ENCODE peak calls at places on chromosomes 4 and X, in seven cellular contexts. T, U, D, A, L, S and Y are unnamed samples.

GRCh38 chr4:88196523-88197185 is 38.2 kb upstream of the ABCG2 start:
- DNase-seq in T (no peak), U (no peak), D (no peak), A (no peak), L (no peak), S (no peak), Y (no peak)

GRCh38 chrX:38105216-38105725 is 98.9 kb downstream of the SYTL5 start:
- DNase-seq in T (no peak), U (no peak), D (no peak), A (no peak), L (no peak), S (no peak), Y (no peak)

GRCh38 chrX:30620980-30621716 is 32.1 kb upstream of the GK start:
- DNase-seq in T (no peak), U (peak), D (no peak), A (no peak), L (no peak), S (no peak), Y (no peak)

GRCh38 chrX:50211510-50211909 is 6.9 kb downstream of the CCNB3 start:
- DNase-seq in T (no peak), U (peak), D (no peak), A (peak), L (no peak), S (no peak), Y (no peak)

GRCh38 chrX:114905251-114905650 is 112.2 kb downstream of the IL13RA2 start:
- DNase-seq in T (no peak), U (no peak), D (no peak), A (no peak), L (no peak), S (no peak), Y (no peak)

GRCh38 chr4:36325916-36326315 is 44.5 kb downstream of the DTHD1 start:
- DNase-seq in T (no peak), U (no peak), D (no peak), A (no peak), L (no peak), S (no peak), Y (no peak)

GRCh38 chrX:47991263-47992092 is 12.3 kb downstream of the ZNF182 start:
- DNase-seq in T (no peak), U (no peak), D (no peak), A (no peak), L (no peak), S (no peak), Y (no peak)

GRCh38 chrX:3124041-3124440 is 82.8 kb downstream of the ARSF start:
- DNase-seq in T (no peak), U (no peak), D (no peak), A (no peak), L (no peak), S (no peak), Y (no peak)

GRCh38 chr4:55794053-55794452 is 25.5 kb upstream of the EXOC1L start:
- DNase-seq in T (no peak), U (no peak), D (no peak), A (peak), L (no peak), S (no peak), Y (no peak)

GRCh38 chrX:17860179-17860780 is 818 bp downstream of the RAI2 start:
- DNase-seq in T (no peak), U (no peak), D (no peak), A (peak), L (peak), S (no peak), Y (no peak)

GRCh38 chr4:83771113-83771705 is 235.3 kb downstream of the GPAT3 start:
- DNase-seq in T (peak), U (peak), D (peak), A (peak), L (peak), S (no peak), Y (peak)

GRCh38 chr4:38145741-38146140 is 185.5 kb downstream of the PTTG2 start:
- DNase-seq in T (no peak), U (no peak), D (no peak), A (no peak), L (no peak), S (no peak), Y (no peak)

GRCh38 chrX:30622361-30622760 is 30.9 kb upstream of the GK start:
- DNase-seq in T (no peak), U (no peak), D (no peak), A (no peak), L (no peak), S (no peak), Y (no peak)

GRCh38 chr4:187276786-187277408 is 553.2 kb upstream of the FAT1 start:
- DNase-seq in T (no peak), U (no peak), D (no peak), A (no peak), L (no peak), S (no peak), Y (no peak)

GRCh38 chr4:175066923-175067627 is 148.9 kb downstream of the ADAM29 start:
- DNase-seq in T (no peak), U (no peak), D (no peak), A (no peak), L (no peak), S (no peak), Y (no peak)

GRCh38 chr4:71460368-71460767 is 121.5 kb downstream of the SLC4A4 start:
- DNase-seq in T (no peak), U (peak), D (no peak), A (no peak), L (no peak), S (no peak), Y (no peak)

GRCh38 chrX:129779747-129780146 is at the start of gene SASH3:
- DNase-seq in T (no peak), U (no peak), D (no peak), A (no peak), L (no peak), S (no peak), Y (no peak)
- H3K27ac ChIP-seq in T (no peak), U (no peak), D (no peak), A (no peak), L (no peak), S (peak), Y (no peak)

GRCh38 chrX:34893741-34894140 is 48.9 kb upstream of the FAM47B start:
- DNase-seq in T (no peak), U (no peak), D (no peak), A (no peak), L (no peak), S (no peak), Y (no peak)
- TF ChIP-seq REST in T (no peak), U (no peak), D (no peak), A (no peak), L (no peak), S (no peak), Y (no peak)

GRCh38 chrX:25022499-25023325 is 6.9 kb upstream of the ARX start:
- DNase-seq in T (no peak), U (no peak), D (no peak), A (peak), L (no peak), S (no peak), Y (no peak)
- TF ChIP-seq CTCF in T (no peak), U (peak), D (no peak), A (no peak), L (no peak), S (peak), Y (peak)

DNA sequence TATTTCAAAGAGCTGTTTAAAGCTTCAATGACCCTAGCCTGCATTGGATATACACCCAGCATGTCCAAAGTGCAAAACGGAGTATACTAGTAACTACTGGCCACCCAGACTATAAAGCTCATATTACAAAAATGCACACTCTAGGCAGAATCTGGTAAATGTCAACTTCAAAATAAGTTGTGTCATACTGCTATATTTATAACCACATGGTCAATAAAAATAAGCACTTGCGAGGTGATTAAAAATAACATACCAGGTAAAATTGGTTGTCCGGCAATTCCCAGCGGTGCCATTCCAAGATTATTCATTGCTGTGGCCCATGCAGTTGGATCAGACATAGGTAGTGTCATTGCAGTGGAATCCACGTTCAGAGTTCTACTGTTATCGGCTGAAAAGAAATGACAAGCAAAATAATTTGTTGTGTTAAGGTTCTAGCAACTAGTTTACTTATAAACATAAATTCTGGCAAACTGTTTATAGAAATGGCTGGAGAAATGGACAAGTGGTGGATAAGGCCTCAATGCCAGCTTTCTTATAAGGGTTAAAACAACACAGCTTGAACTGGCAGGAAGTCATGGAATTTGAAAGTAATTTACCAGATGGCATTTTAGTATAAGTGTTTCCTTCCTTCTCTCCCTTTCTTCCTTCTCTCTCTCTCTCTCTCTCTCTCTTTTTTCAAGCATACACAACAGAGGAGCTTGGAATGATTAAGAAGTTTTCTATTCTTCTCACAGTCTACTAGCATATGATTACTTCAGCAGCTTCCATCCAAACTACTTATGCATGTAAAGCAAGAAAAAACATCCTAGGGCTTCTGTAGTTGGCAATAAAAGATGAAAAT is 199.9 kb downstream of the ENOX2 start:
- DNase-seq in T (no peak), U (no peak), D (no peak), A (no peak), L (no peak), S (no peak), Y (no peak)
- H3K27ac ChIP-seq in T (no peak), U (no peak), D (no peak), A (no peak), L (peak), S (no peak), Y (no peak)

DNA sequence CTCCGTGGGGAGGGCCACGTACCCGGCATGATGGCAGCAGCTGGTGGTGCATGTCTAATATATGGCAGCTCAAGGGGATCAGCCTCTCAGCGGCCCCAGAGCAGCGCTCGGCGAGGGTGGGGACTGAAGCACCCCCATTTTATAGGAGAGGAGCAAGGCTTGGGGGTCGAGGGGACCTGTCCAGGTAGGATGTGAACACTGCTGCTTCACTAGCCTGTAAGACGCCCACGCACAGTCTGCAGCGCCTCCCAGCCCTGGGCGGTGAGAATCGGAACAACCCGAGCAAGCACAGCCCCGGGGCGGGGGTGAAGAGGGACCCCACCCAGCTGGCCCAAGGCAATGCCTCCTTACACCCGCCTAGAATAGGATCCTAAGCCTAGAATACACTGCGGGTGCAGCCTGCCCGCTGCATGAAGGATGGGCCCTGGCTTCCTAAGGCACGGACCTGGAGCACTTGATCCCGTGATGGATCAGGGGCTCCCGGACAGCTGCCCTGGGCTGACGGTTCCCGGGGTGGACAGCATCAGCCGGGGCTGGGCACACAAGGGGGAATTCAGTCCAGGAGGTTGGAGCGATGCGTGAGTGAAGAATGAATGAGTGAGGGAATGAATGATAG is 17.6 kb downstream of the ADRA2C start:
- DNase-seq in T (peak), U (peak), D (no peak), A (peak), L (no peak), S (no peak), Y (no peak)
- TF ChIP-seq REST in T (no peak), U (no peak), D (no peak), A (no peak), L (no peak), S (no peak), Y (no peak)